ENCODE peak calls at places on chromosomes 12 and 14, in five cellular contexts. H is fibroblast of the aortic adventitia; B is T-helper 2 cell; R is neural crest cell; I is activated CD4-positive, CD25-positive, alpha-beta regulatory T cell. O is an unnamed sample.

GRCh38 chr12:50394469-50395029 is 1.9 kb downstream of the FAM186A start:
- DNase-seq in H (no peak), B (no peak), R (no peak), I (no peak), O (no peak)

GRCh38 chr12:11836282-11836963 is 186.9 kb downstream of the ETV6 start:
- DNase-seq in H (no peak), B (peak), R (no peak), I (no peak), O (no peak)

GRCh38 chr14:54625158-54625557 is 58.2 kb downstream of the SAMD4A start:
- DNase-seq in H (no peak), B (no peak), R (no peak), I (no peak), O (no peak)

GRCh38 chr14:102063092-102063807 is 23.6 kb downstream of the HSP90AA1 start:
- DNase-seq in H (peak), B (peak), R (peak), I (peak), O (peak)

GRCh38 chr12:71000255-71000654 is 79.7 kb upstream of the PTPRR start:
- DNase-seq in H (no peak), B (no peak), R (no peak), I (no peak), O (no peak)

GRCh38 chr14:103711516-103712431 is 3.5 kb downstream of the XRCC3 start:
- DNase-seq in H (peak), B (no peak), R (no peak), I (no peak), O (no peak)

GRCh38 chr14:54776361-54777001 is 126.1 kb downstream of the GCH1 start:
- DNase-seq in H (peak), B (peak), R (no peak), I (no peak), O (no peak)

GRCh38 chr12:58645946-58646345 is 274.4 kb downstream of the LRIG3 start:
- DNase-seq in H (no peak), B (no peak), R (no peak), I (no peak), O (no peak)

GRCh38 chr12:89951050-89951693 is 242.5 kb upstream of the ATP2B1 start:
- DNase-seq in H (peak), B (peak), R (no peak), I (no peak), O (no peak)

GRCh38 chr14:85867450-85867849 is 337.5 kb downstream of the FLRT2 start:
- DNase-seq in H (no peak), B (peak), R (no peak), I (no peak), O (no peak)

GRCh38 chr12:27982951-27983350 is 10.4 kb upstream of the PTHLH start:
- DNase-seq in H (peak), B (no peak), R (no peak), I (no peak), O (no peak)

GRCh38 chr12:63792333-63792732 is 12.6 kb downstream of the RXYLT1 start:
- DNase-seq in H (no peak), B (no peak), R (no peak), I (no peak), O (no peak)

GRCh38 chr14:36229262-36229661 is 52.7 kb upstream of the PTCSC3 start:
- DNase-seq in H (no peak), B (no peak), R (no peak), I (no peak), O (no peak)

GRCh38 chr12:62438098-62438692 is 28.4 kb upstream of the MON2 start:
- DNase-seq in H (peak), B (peak), R (peak), I (peak), O (no peak)

GRCh38 chr12:58710896-58711295 is 209.4 kb downstream of the LRIG3 start:
- DNase-seq in H (no peak), B (no peak), R (no peak), I (no peak), O (no peak)

GRCh38 chr12:4814485-4814884 is 94.3 kb downstream of the GALNT8 start:
- DNase-seq in H (no peak), B (no peak), R (no peak), I (no peak), O (no peak)

GRCh38 chr12:32083489-32083888 is 23.2 kb upstream of the BICD1 start:
- DNase-seq in H (peak), B (no peak), R (no peak), I (no peak), O (no peak)

GRCh38 chr14:23306412-23307145 is at the start of gene BCL2L2:
- DNase-seq in H (peak), B (peak), R (peak), I (no peak), O (no peak)

GRCh38 chr12:25388216-25388615 is 137.5 kb upstream of the KRAS start:
- DNase-seq in H (no peak), B (peak), R (no peak), I (no peak), O (no peak)

GRCh38 chr14:99541211-99541610 is 60.0 kb downstream of the CCNK start:
- DNase-seq in H (no peak), B (no peak), R (no peak), I (no peak), O (no peak)

GRCh38 chr14:87332001-87332400 is 661.0 kb downstream of the GALC start:
- DNase-seq in H (peak), B (no peak), R (no peak), I (no peak), O (no peak)

GRCh38 chr12:113757223-113758002 is 208.7 kb downstream of the RBM19 start:
- DNase-seq in H (no peak), B (no peak), R (no peak), I (no peak), O (no peak)

GRCh38 chr12:998020-998874 is 7.2 kb downstream of the ERC1 start:
- DNase-seq in H (peak), B (no peak), R (no peak), I (no peak), O (no peak)

GRCh38 chr12:120225852-120226640 is 25.1 kb upstream of the RPLP0 start:
- DNase-seq in H (peak), B (peak), R (no peak), I (no peak), O (no peak)

GRCh38 chr14:54000341-54000811 is 43.8 kb upstream of the BMP4 start:
- DNase-seq in H (peak), B (no peak), R (no peak), I (no peak), O (no peak)

GRCh38 chr12:124523071-124523470 is 44.3 kb downstream of the NCOR2 start:
- DNase-seq in H (no peak), B (no peak), R (no peak), I (no peak), O (no peak)

GRCh38 chr12:99954724-99955123 is 30.0 kb downstream of the ANKS1B start:
- DNase-seq in H (no peak), B (no peak), R (no peak), I (no peak), O (no peak)

GRCh38 chr14:77457115-77457521 is 283 bp downstream of the VIPAS39 start:
- DNase-seq in H (no peak), B (no peak), R (no peak), I (no peak), O (no peak)

GRCh38 chr12:32106153-32106516 is 512 bp upstream of the BICD1 start:
- DNase-seq in H (no peak), B (no peak), R (no peak), I (no peak), O (no peak)

GRCh38 chr12:26658991-26659390 is 174.0 kb downstream of the ITPR2 start:
- DNase-seq in H (peak), B (no peak), R (no peak), I (no peak), O (no peak)

GRCh38 chr14:102749393-102749792 is 27.9 kb upstream of the TRAF3 start:
- DNase-seq in H (no peak), B (no peak), R (no peak), I (no peak), O (no peak)

GRCh38 chr14:59407246-59407615 is 57.9 kb downstream of the GPR135 start:
- DNase-seq in H (peak), B (no peak), R (no peak), I (no peak), O (no peak)

GRCh38 chr14:74853581-74853980 is 22.4 kb downstream of the PROX2 start:
- DNase-seq in H (no peak), B (no peak), R (no peak), I (no peak), O (no peak)

GRCh38 chr14:54440454-54440853 is 720 bp downstream of the CNIH1 start:
- DNase-seq in H (no peak), B (no peak), R (no peak), I (no peak), O (no peak)

GRCh38 chr12:66050610-66051009 is 79.9 kb downstream of the LLPH start:
- DNase-seq in H (no peak), B (no peak), R (no peak), I (no peak), O (no peak)

GRCh38 chr14:73996731-73997107 is 22.4 kb downstream of the ENTPD5 start:
- DNase-seq in H (no peak), B (no peak), R (no peak), I (no peak), O (no peak)

GRCh38 chr12:47616440-47616839 is 89.4 kb downstream of the RPAP3 start:
- DNase-seq in H (peak), B (no peak), R (no peak), I (no peak), O (no peak)

O was measured in activated gamma-delta T cell.